ENCODE peak calls at places on chromosome 5, in eight cellular contexts. G is activated CD4-positive, alpha-beta T cell treated with anti-CD3 and anti-CD28 coated beads, Interleukin-2, amount 50 U/mL, for 4 hours; N is mesothelial cell of epicardium; J is T-helper 2 cell; T is putamen; V is heart left ventricle; B is Caki2; I is naive thymus-derived CD8-positive, alpha-beta T cell. X is an unnamed sample.

GRCh38 chr5:30197662-30198061 is 995.8 kb upstream of the CDH6 start:
- DNase-seq in G (no peak), N (no peak), J (no peak), T (no peak), V (no peak), B (no peak), I (no peak), X (no peak)

GRCh38 chr5:33901176-33901575 is 9.4 kb upstream of the ADAMTS12 start:
- DNase-seq in G (no peak), N (no peak), J (no peak), T (no peak), V (no peak), B (no peak), I (no peak), X (no peak)

GRCh38 chr5:145976431-145977155 is 40.2 kb downstream of the SH3RF2 start:
- DNase-seq in G (no peak), N (no peak), J (no peak), T (no peak), V (no peak), B (peak), I (no peak), X (no peak)

GRCh38 chr5:76473676-76474075 is 70.6 kb downstream of the IQGAP2 start:
- DNase-seq in G (peak), N (no peak), J (no peak), T (no peak), V (no peak), B (no peak), I (peak), X (no peak)

GRCh38 chr5:177091232-177091631 is 4.5 kb downstream of the FGFR4 start:
- DNase-seq in G (no peak), N (no peak), J (no peak), T (no peak), V (no peak), B (no peak), I (no peak), X (no peak)

GRCh38 chr5:151146003-151146524 is 11.5 kb downstream of the ANXA6 start:
- DNase-seq in G (no peak), N (no peak), J (no peak), T (no peak), V (no peak), B (no peak), I (no peak), X (no peak)

GRCh38 chr5:101390317-101390908 is 487.3 kb upstream of the ST8SIA4 start:
- DNase-seq in G (no peak), N (no peak), J (no peak), T (peak), V (no peak), B (peak), I (no peak), X (peak)

GRCh38 chr5:138969323-138970013 is 94.3 kb upstream of the LRRTM2 start:
- DNase-seq in G (no peak), N (no peak), J (no peak), T (no peak), V (no peak), B (no peak), I (no peak), X (no peak)

GRCh38 chr5:77012601-77013000 is 17.6 kb upstream of the AGGF1 start:
- DNase-seq in G (no peak), N (no peak), J (no peak), T (no peak), V (no peak), B (no peak), I (no peak), X (no peak)

GRCh38 chr5:160837749-160838593 is 14.0 kb downstream of the ATP10B start:
- DNase-seq in G (no peak), N (no peak), J (no peak), T (no peak), V (no peak), B (no peak), I (no peak), X (no peak)

GRCh38 chr5:176608937-176609723 is 826 bp downstream of the GPRIN1 start:
- DNase-seq in G (peak), N (no peak), J (no peak), T (no peak), V (no peak), B (peak), I (no peak), X (no peak)

GRCh38 chr5:143064207-143064606 is 294.0 kb downstream of the ARHGAP26 start:
- DNase-seq in G (no peak), N (no peak), J (no peak), T (no peak), V (no peak), B (no peak), I (no peak), X (no peak)

GRCh38 chr5:171570244-171570819 is 150.9 kb downstream of the FGF18 start:
- DNase-seq in G (no peak), N (no peak), J (no peak), T (no peak), V (no peak), B (no peak), I (no peak), X (no peak)

GRCh38 chr5:171748720-171749119 is 36.9 kb upstream of the SMIM23 start:
- DNase-seq in G (no peak), N (no peak), J (no peak), T (no peak), V (no peak), B (no peak), I (no peak), X (no peak)

GRCh38 chr5:153959134-153959957 is 79.4 kb downstream of the FAM114A2 start:
- DNase-seq in G (no peak), N (no peak), J (no peak), T (no peak), V (no peak), B (peak), I (no peak), X (no peak)